ENCODE peak calls at places on chromosome 6, in five cellular contexts. M, Y, N, U and Q are unnamed samples.

GRCh38 chr6:159654483-159655098 is 38.5 kb downstream of the SOD2 start:
- DNase-seq in N (peak), Y (peak), M (no peak), U (no peak), Q (peak)

GRCh38 chr6:36368921-36369880 is 18.3 kb downstream of the ETV7 start:
- DNase-seq in U (peak), N (no peak), Y (peak), M (no peak), Q (no peak)

GRCh38 chr6:156779206-156780116 is 2.3 kb downstream of the ARID1B start:
- DNase-seq in N (peak), U (peak), M (no peak), Y (peak), Q (no peak)

GRCh38 chr6:34237722-34238506 is 1.2 kb downstream of the HMGA1 start:
- DNase-seq in N (peak), U (peak), Y (peak), M (no peak), Q (no peak)

GRCh38 chr6:141413196-141413595 is 719.5 kb upstream of the GJE1 start:
- DNase-seq in M (no peak), U (no peak), N (no peak), Y (no peak), Q (no peak)

GRCh38 chr6:28353981-28354676 is 4.4 kb downstream of the ZKSCAN3 start:
- DNase-seq in Y (peak), M (no peak), N (peak), U (no peak), Q (no peak)

GRCh38 chr6:115360602-115361325 is 699.9 kb downstream of the FRK start:
- DNase-seq in M (no peak), Y (no peak), N (no peak), U (no peak), Q (peak)

GRCh38 chr6:137952247-137952646 is 85.2 kb downstream of the TNFAIP3 start:
- DNase-seq in M (no peak), N (no peak), Y (no peak), U (no peak), Q (no peak)

GRCh38 chr6:150142304-150142656 is 564 bp upstream of the PPP1R14C start:
- DNase-seq in Y (peak), U (no peak), N (no peak), M (no peak), Q (no peak)

GRCh38 chr6:27400877-27401642 is 12.5 kb downstream of the ZNF391 start:
- DNase-seq in U (no peak), N (no peak), M (no peak), Y (no peak), Q (no peak)

GRCh38 chr6:108873251-108873650 is 25.0 kb downstream of the ARMC2 start:
- DNase-seq in N (no peak), U (no peak), Y (no peak), M (no peak), Q (no peak)

GRCh38 chr6:13248549-13248948 is 79.8 kb downstream of the TBC1D7 start:
- DNase-seq in U (no peak), M (no peak), N (no peak), Y (no peak), Q (peak)